ENCODE peak calls at places on chromosomes 11 and 22, in ten cellular contexts. O is SK-N-SH; U is H1; P is adrenal gland; E is CD8-positive, alpha-beta T cell; Q is body of pancreas; B is psoas muscle; R is neural progenitor cell; K is spleen; W is left ventricle myocardium inferior. I is an unnamed sample. For H3K4me1 and H3K36me3, the result is how much of the 10 kb centered on the place peaks cover.

GRCh38 chr22:30918761-30919160 is 49.8 kb downstream of the MORC2 start:
- DNase-seq in O (no peak), U (peak), P (no peak), E (no peak), Q (no peak), B (no peak), R (no peak), K (no peak), W (no peak), I (no peak)

GRCh38 chr11:134626032-134626431 is 214.0 kb upstream of the B3GAT1 start:
- DNase-seq in O (no peak), U (peak), P (no peak), E (no peak), Q (no peak), B (no peak), R (no peak), K (no peak), W (no peak), I (no peak)

GRCh38 chr22:35609261-35609660 is 7.9 kb downstream of the MB start:
- DNase-seq in O (no peak), U (no peak), P (no peak), E (no peak), Q (no peak), B (no peak), R (no peak), K (no peak), W (no peak), I (no peak)

GRCh38 chr11:102767800-102768199 is 12.6 kb downstream of the MMP10 start:
- DNase-seq in O (peak), U (no peak), P (no peak), E (no peak), Q (no peak), B (no peak), R (no peak), K (no peak), W (no peak), I (no peak)

GRCh38 chr11:18723991-18724390 is 2.0 kb downstream of the IGSF22 start:
- DNase-seq in O (no peak), U (no peak), P (no peak), E (no peak), Q (no peak), B (no peak), R (no peak), K (no peak), W (no peak), I (no peak)

GRCh38 chr22:22060200-22061084 is 77.9 kb upstream of the TOP3B start:
- DNase-seq in O (peak), U (peak), P (peak), E (no peak), Q (peak), B (peak), R (peak), K (peak), W (peak), I (peak)

GRCh38 chr11:135074397-135074998 is 662.5 kb upstream of the B3GAT1 start:
- DNase-seq in O (no peak), U (no peak), P (no peak), E (no peak), Q (no peak), B (no peak), R (peak), K (no peak), W (no peak), I (no peak)

GRCh38 chr11:6297831-6298230 is 22.5 kb downstream of the CAVIN3 start:
- DNase-seq in O (no peak), U (no peak), P (no peak), E (no peak), Q (no peak), B (no peak), R (no peak), K (no peak), W (no peak), I (no peak)

GRCh38 chr11:96035031-96035743 is 111.3 kb upstream of the MTMR2 start:
- DNase-seq in O (no peak), U (no peak), P (no peak), E (no peak), Q (no peak), B (no peak), R (no peak), K (no peak), W (no peak), I (no peak)

GRCh38 chr11:118144869-118145268 is 7.8 kb downstream of the SCN4B start:
- DNase-seq in O (no peak), U (no peak), P (no peak), E (no peak), Q (no peak), B (no peak), R (no peak), K (no peak), W (no peak), I (no peak)

GRCh38 chr11:93123351-93123898 is 74.4 kb downstream of the SLC36A4 start:
- DNase-seq in O (no peak), U (no peak), P (peak), E (no peak), Q (peak), B (no peak), R (no peak), K (no peak), W (peak), I (peak)

GRCh38 chr11:127058524-127058923 is 58.0 kb upstream of the KIRREL3 start:
- DNase-seq in O (no peak), U (no peak), P (no peak), E (no peak), Q (no peak), B (no peak), R (no peak), K (no peak), W (no peak), I (no peak)

GRCh38 chr11:6746086-6746618 is 25.6 kb downstream of the OR2AG2 start:
- DNase-seq in O (no peak), U (no peak), P (no peak), E (no peak), Q (no peak), B (no peak), R (no peak), K (peak), W (no peak), I (no peak)

GRCh38 chr11:118785362-118785761 is 5.6 kb downstream of the DDX6 start:
- DNase-seq in O (no peak), U (no peak), P (no peak), E (no peak), Q (no peak), B (no peak), R (no peak), K (no peak), W (no peak), I (no peak)

GRCh38 chr11:629237-629583 is 2.2 kb upstream of the SCT start:
- DNase-seq in O (no peak), U (peak), P (no peak), E (no peak), Q (no peak), B (no peak), R (no peak), K (no peak), W (no peak), I (no peak)

GRCh38 chr11:44726278-44727113 is at the start of gene TSPAN18:
- DNase-seq in O (peak), U (peak), P (peak), E (no peak), Q (no peak), B (peak), R (peak), K (peak), W (peak), I (peak)

GRCh38 chr11:99773646-99774045 is 752.9 kb downstream of the CNTN5 start:
- DNase-seq in O (no peak), U (no peak), P (peak), E (no peak), Q (no peak), B (no peak), R (no peak), K (no peak), W (no peak), I (no peak)

GRCh38 chr22:42697542-42698013 is 23.1 kb downstream of the A4GALT start:
- DNase-seq in O (no peak), U (no peak), P (peak), E (no peak), Q (peak), B (peak), R (no peak), K (no peak), W (peak), I (peak)

GRCh38 chr11:8070417-8071101 is 10.5 kb upstream of the TUB start:
- DNase-seq in O (peak), U (no peak), P (no peak), E (no peak), Q (no peak), B (no peak), R (peak), K (no peak), W (no peak), I (peak)

GRCh38 chr22:28021998-28022660 is 103.1 kb upstream of the PITPNB start:
- DNase-seq in O (no peak), U (no peak), P (peak), E (no peak), Q (peak), B (no peak), R (no peak), K (peak), W (peak), I (peak)

GRCh38 chr22:26905076-26905475 is 247.7 kb downstream of the MIAT start:
- DNase-seq in O (no peak), U (no peak), P (no peak), E (no peak), Q (no peak), B (no peak), R (no peak), K (no peak), W (no peak), I (no peak)

GRCh38 chr11:10454902-10455631 is at the start of gene AMPD3:
- DNase-seq in O (peak), U (peak), P (peak), E (no peak), Q (no peak), B (peak), R (peak), K (peak), W (no peak), I (peak)

GRCh38 chr22:33362702-33363101 is 304.5 kb upstream of the SYN3 start:
- DNase-seq in O (no peak), U (no peak), P (no peak), E (no peak), Q (no peak), B (no peak), R (no peak), K (no peak), W (no peak), I (no peak)

GRCh38 chr11:11770921-11771484 is 70.8 kb upstream of the USP47 start:
- DNase-seq in O (no peak), U (no peak), P (no peak), E (no peak), Q (no peak), B (no peak), R (no peak), K (no peak), W (no peak), I (no peak)

GRCh38 chr11:64344721-64345120 is 4.7 kb downstream of the CCDC88B start:
- DNase-seq in O (no peak), U (no peak), P (no peak), E (no peak), Q (no peak), B (no peak), R (no peak), K (no peak), W (no peak), I (no peak)
- H3K4me1 ChIP-seq in O (under half), U (under half), P (under half), E (under half), Q (under half), B (under half), R (under half), K (half or more), W (under half), I (under half)

GRCh38 chr11:13043912-13044628 is 35.0 kb downstream of the RASSF10 start:
- DNase-seq in O (no peak), U (no peak), P (no peak), E (no peak), Q (no peak), B (no peak), R (no peak), K (no peak), W (no peak), I (no peak)

GRCh38 chr11:13047884-13048283 is 38.8 kb downstream of the RASSF10 start:
- DNase-seq in O (no peak), U (no peak), P (no peak), E (no peak), Q (no peak), B (no peak), R (no peak), K (no peak), W (no peak), I (no peak)

GRCh38 chr11:13042873-13043338 is 33.8 kb downstream of the RASSF10 start:
- DNase-seq in O (no peak), U (no peak), P (no peak), E (no peak), Q (no peak), B (no peak), R (no peak), K (no peak), W (no peak), I (no peak)

GRCh38 chr11:13045734-13046133 is 36.6 kb downstream of the RASSF10 start:
- DNase-seq in O (no peak), U (no peak), P (no peak), E (no peak), Q (no peak), B (no peak), R (no peak), K (no peak), W (no peak), I (no peak)

GRCh38 chr11:13046626-13047570 is 37.8 kb downstream of the RASSF10 start:
- DNase-seq in O (no peak), U (no peak), P (no peak), E (no peak), Q (no peak), B (no peak), R (no peak), K (no peak), W (no peak), I (no peak)
- TF ChIP-seq CTCF in O (no peak), U (no peak), P (no peak), E (no peak), Q (no peak), B (no peak), R (no peak), K (no peak), W (no peak), I (no peak)

GRCh38 chr11:20105427-20105826 is 54.8 kb downstream of the DBX1 start:
- DNase-seq in O (no peak), U (no peak), P (no peak), E (no peak), Q (no peak), B (no peak), R (no peak), K (no peak), W (no peak), I (no peak)
- H3K36me3 ChIP-seq in O (half or more), U (half or more), P (under half), E (under half), Q (under half), B (under half), R (under half), K (under half), W (half or more), I (under half)

GRCh38 chr11:130644187-130644586 is 195.7 kb downstream of the ADAMTS15 start:
- DNase-seq in O (no peak), U (no peak), P (no peak), E (no peak), Q (no peak), B (no peak), R (peak), K (no peak), W (no peak), I (no peak)
- H3K4me1 ChIP-seq in O (under half), U (under half), P (under half), E (under half), Q (under half), B (under half), R (under half), K (under half), W (under half), I (under half)

DNA sequence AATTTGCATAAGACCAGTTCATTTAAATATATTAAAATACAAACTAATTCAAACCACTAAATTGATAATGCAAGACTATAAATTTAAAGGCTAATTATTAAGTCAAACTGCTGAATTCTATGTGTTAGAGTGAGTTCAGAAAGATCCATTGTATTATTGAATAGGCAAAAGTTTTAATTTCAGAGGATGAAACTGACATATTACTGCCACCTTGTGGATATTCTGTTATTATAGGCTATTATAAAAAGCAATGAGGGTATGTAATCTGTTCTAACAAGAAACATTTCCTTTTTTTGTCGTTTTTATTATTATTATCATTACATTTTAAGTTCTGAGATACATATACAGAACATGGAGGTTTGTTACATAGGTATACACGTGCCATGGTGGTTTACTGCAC is 20.9 kb upstream of the NAALAD2 start:
- DNase-seq in O (no peak), U (no peak), P (no peak), E (no peak), Q (no peak), B (no peak), R (no peak), K (no peak), W (no peak), I (no peak)
- TF ChIP-seq CTCF in O (peak), U (peak), P (peak), E (peak), Q (peak), B (peak), R (peak), K (no peak), W (peak), I (peak)

GRCh38 chr11:46676436-46677158 is 23.8 kb downstream of the ARHGAP1 start:
- DNase-seq in O (no peak), U (no peak), P (no peak), E (no peak), Q (no peak), B (no peak), R (no peak), K (peak), W (no peak), I (no peak)
- H3K36me3 ChIP-seq in O (under half), U (under half), P (under half), E (under half), Q (under half), B (half or more), R (under half), K (half or more), W (half or more), I (under half)

GRCh38 chr22:39926175-39927152 is 25.6 kb downstream of the GRAP2 start:
- DNase-seq in O (no peak), U (no peak), P (no peak), E (no peak), Q (no peak), B (no peak), R (no peak), K (no peak), W (no peak), I (no peak)

GRCh38 chr22:39923689-39924088 is 22.8 kb downstream of the GRAP2 start:
- DNase-seq in O (no peak), U (no peak), P (no peak), E (no peak), Q (no peak), B (no peak), R (no peak), K (no peak), W (no peak), I (no peak)

GRCh38 chr22:39927544-39927943 is 26.7 kb downstream of the GRAP2 start:
- DNase-seq in O (no peak), U (peak), P (no peak), E (no peak), Q (no peak), B (no peak), R (no peak), K (no peak), W (no peak), I (no peak)

GRCh38 chr22:39925273-39925672 is 24.4 kb downstream of the GRAP2 start:
- DNase-seq in O (no peak), U (no peak), P (no peak), E (no peak), Q (no peak), B (no peak), R (no peak), K (no peak), W (no peak), I (no peak)

GRCh38 chr22:39924286-39924685 is 23.4 kb downstream of the GRAP2 start:
- DNase-seq in O (no peak), U (no peak), P (no peak), E (no peak), Q (no peak), B (no peak), R (no peak), K (no peak), W (no peak), I (no peak)
- H3K4me1 ChIP-seq in O (under half), U (under half), P (under half), E (half or more), Q (under half), B (under half), R (under half), K (half or more), W (under half), I (under half)

GRCh38 chr11:66281776-66282467 is 3.9 kb downstream of the CNIH2 start:
- DNase-seq in O (no peak), U (no peak), P (no peak), E (no peak), Q (no peak), B (no peak), R (no peak), K (peak), W (no peak), I (no peak)

GRCh38 chr11:66282468-66283455 is 4.8 kb downstream of the CNIH2 start:
- DNase-seq in O (peak), U (peak), P (peak), E (peak), Q (peak), B (peak), R (peak), K (peak), W (peak), I (peak)

GRCh38 chr11:66280428-66280827 is 2.5 kb downstream of the CNIH2 start:
- DNase-seq in O (peak), U (no peak), P (no peak), E (no peak), Q (no peak), B (no peak), R (peak), K (peak), W (no peak), I (no peak)

GRCh38 chr11:66279092-66279797 is 1.3 kb downstream of the CNIH2 start:
- DNase-seq in O (peak), U (peak), P (no peak), E (no peak), Q (no peak), B (no peak), R (no peak), K (peak), W (no peak), I (no peak)

DNA sequence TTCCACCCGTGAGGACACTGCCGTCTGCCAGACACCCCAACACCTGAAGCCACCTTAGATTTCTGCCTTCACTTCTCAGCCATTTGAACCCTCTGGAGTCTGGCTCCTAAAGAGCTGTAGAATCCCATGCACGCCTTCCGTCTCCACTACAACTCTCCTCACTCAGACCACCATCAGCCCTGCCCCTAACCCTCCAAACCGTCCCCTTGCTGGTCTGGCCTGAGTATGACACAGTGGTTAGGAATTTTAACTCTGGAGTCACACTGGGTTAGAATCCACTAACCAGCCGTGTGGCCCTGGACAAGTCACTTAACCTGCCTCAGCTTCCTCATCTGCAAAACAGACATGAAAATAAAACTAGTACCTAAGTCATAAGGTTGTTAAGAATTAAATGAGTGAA is 3.0 kb downstream of the CNIH2 start:
- DNase-seq in O (no peak), U (no peak), P (no peak), E (no peak), Q (no peak), B (no peak), R (no peak), K (no peak), W (no peak), I (no peak)
- TF ChIP-seq CTCF in O (no peak), U (no peak), P (no peak), E (no peak), Q (no peak), B (no peak), R (no peak), K (no peak), W (no peak), I (no peak)

I was measured in uterus.